ENCODE peak calls at places on chromosomes 4 and X, in nine cellular contexts. V, G, N, C, E, Y, F, B and P are unnamed samples.
A peak's percentile ranks its signal among the peaks of the same experiment; 100 is the strongest.

GRCh38 chr4:100422911-100423310 is 94.9 kb downstream of the EMCN start:
- DNase-seq in N (no peak), C (no peak), Y (no peak), G (no peak), B (no peak), F (no peak), V (peak; percentile 12), E (peak; percentile 14), P (no peak)

GRCh38 chr4:37726666-37727065 is 40.5 kb upstream of the RELL1 start:
- DNase-seq in N (no peak), F (no peak), C (no peak), E (no peak), Y (no peak), G (peak; percentile 22), B (no peak), V (peak; percentile 87), P (no peak)

GRCh38 chr4:35151816-35152572 is 1092.3 kb downstream of the ARAP2 start:
- DNase-seq in V (no peak), N (peak; percentile 52), E (peak; percentile 3), C (no peak), B (peak; percentile 4), F (peak; percentile 20), G (no peak), Y (no peak), P (peak; percentile 16)

GRCh38 chr4:52991452-52991851 is 129.3 kb downstream of the RASL11B start:
- DNase-seq in V (no peak), N (no peak), Y (no peak), E (no peak), G (no peak), F (no peak), B (no peak), C (no peak), P (no peak)

GRCh38 chrX:151870603-151871002 is 42.1 kb upstream of the MAGEA4 start:
- DNase-seq in V (peak; percentile 90), N (no peak), F (no peak), G (no peak), B (peak; percentile 55), C (peak; percentile 37), E (no peak), Y (no peak), P (no peak)

GRCh38 chr4:98626350-98626749 is 32.1 kb downstream of the TSPAN5 start:
- DNase-seq in B (peak; percentile 90), E (peak; percentile 11), N (no peak), C (peak; percentile 51), V (peak; percentile 96), F (no peak), G (no peak), Y (no peak), P (no peak)

GRCh38 chrX:13165747-13166146 is 121.3 kb upstream of the FAM9C start:
- DNase-seq in N (no peak), G (no peak), E (no peak), F (no peak), B (no peak), Y (no peak), C (no peak), V (no peak), P (no peak)

GRCh38 chr4:39574946-39575345 is 47.7 kb upstream of the UGDH start:
- DNase-seq in E (no peak), F (no peak), N (no peak), V (no peak), B (no peak), G (no peak), C (no peak), Y (no peak), P (no peak)

GRCh38 chr4:61619528-61619927 is 419.4 kb downstream of the ADGRL3 start:
- DNase-seq in V (no peak), Y (no peak), C (no peak), B (no peak), N (no peak), F (no peak), G (no peak), E (no peak), P (no peak)
- TF ChIP-seq CTCF in V (no peak), Y (no peak), C (no peak), B (no peak), N (peak; percentile 10), F (peak; percentile 17), G (no peak), E (no peak), P (peak; percentile 49)

GRCh38 chr4:170589597-170590191 is 499.9 kb upstream of the AADAT start:
- DNase-seq in E (peak; percentile 19), N (no peak), Y (peak; percentile 17), F (peak; percentile 41), V (peak; percentile 1), B (peak; percentile 71), G (no peak), C (no peak), P (no peak)
- TF ChIP-seq CTCF in E (no peak), N (peak; percentile 61), Y (peak; percentile 18), F (peak; percentile 66), V (peak; percentile 49), B (peak; percentile 31), G (no peak), C (peak; percentile 7), P (peak; percentile 66)

GRCh38 chr4:86818845-86819244 is 30.3 kb downstream of the SLC10A6 start:
- DNase-seq in C (no peak), B (no peak), N (no peak), V (no peak), Y (no peak), G (no peak), F (no peak), E (no peak), P (no peak)
- TF ChIP-seq CTCF in C (no peak), B (no peak), N (no peak), V (no peak), Y (no peak), G (no peak), F (no peak), E (no peak), P (no peak)

GRCh38 chrX:10326578-10326977 is 169.8 kb downstream of the CLCN4 start:
- DNase-seq in F (peak; percentile 30), E (peak; percentile 23), G (no peak), Y (no peak), C (no peak), V (no peak), N (no peak), B (no peak), P (no peak)
- TF ChIP-seq CTCF in F (peak; percentile 48), E (peak; percentile 38), G (peak; percentile 32), Y (peak; percentile 12), C (peak; percentile 39), V (peak; percentile 12), N (no peak), B (peak; percentile 9), P (peak; percentile 21)